ENCODE peak calls at places on chromosomes 2 and 18, in five cellular contexts. O, I, D, U and W are unnamed samples. For H3K4me1, the result is how much of the 10 kb centered on the place peaks cover.

GRCh38 chr18:8562914-8563313 is 46.3 kb upstream of the RAB12 start:
- DNase-seq in O (no peak), I (no peak), D (no peak), U (no peak), W (no peak)

GRCh38 chr2:85548608-85548900 is 9.6 kb downstream of the MAT2A start:
- DNase-seq in O (no peak), I (no peak), D (no peak), U (no peak), W (no peak)

GRCh38 chr18:48238636-48239035 is 170.5 kb downstream of the ZBTB7C start:
- DNase-seq in O (no peak), I (no peak), D (no peak), U (no peak), W (no peak)

GRCh38 chr2:54599914-54600313 is 123.5 kb upstream of the EML6 start:
- DNase-seq in O (peak), I (no peak), D (no peak), U (no peak), W (peak)

GRCh38 chr2:171319164-171319810 is 114.5 kb downstream of the METTL8 start:
- DNase-seq in O (peak), I (no peak), D (no peak), U (peak), W (no peak)

GRCh38 chr2:130728549-130729310 is at the start of gene GPR148:
- DNase-seq in O (no peak), I (no peak), D (no peak), U (no peak), W (no peak)

GRCh38 chr2:120013569-120014223 is 819 bp downstream of the EPB41L5 start:
- DNase-seq in O (peak), I (no peak), D (no peak), U (no peak), W (no peak)

GRCh38 chr2:58107803-58108710 is 61.5 kb downstream of the VRK2 start:
- DNase-seq in O (peak), I (no peak), D (no peak), U (peak), W (no peak)

GRCh38 chr2:9693138-9693520 is 62.3 kb upstream of the YWHAQ start:
- DNase-seq in O (peak), I (no peak), D (peak), U (peak), W (peak)

GRCh38 chr2:197033222-197033621 is 106.7 kb upstream of the PGAP1 start:
- DNase-seq in O (no peak), I (no peak), D (no peak), U (no peak), W (no peak)

GRCh38 chr18:78321402-78321801 is 658.2 kb upstream of the SALL3 start:
- DNase-seq in O (no peak), I (no peak), D (no peak), U (no peak), W (no peak)

GRCh38 chr2:68594674-68595492 is 48.5 kb upstream of the PROKR1 start:
- DNase-seq in O (peak), I (no peak), D (no peak), U (peak), W (peak)

GRCh38 chr2:146041291-146041868 is 1521.5 kb upstream of the ZEB2 start:
- DNase-seq in O (no peak), I (no peak), D (no peak), U (no peak), W (no peak)

GRCh38 chr2:36466135-36466534 is 110.6 kb downstream of the CRIM1 start:
- DNase-seq in O (no peak), I (no peak), D (no peak), U (no peak), W (no peak)

GRCh38 chr2:36461039-36461681 is 105.6 kb downstream of the CRIM1 start:
- DNase-seq in O (peak), I (no peak), D (no peak), U (peak), W (no peak)

GRCh38 chr2:36463365-36463764 is 107.8 kb downstream of the CRIM1 start:
- DNase-seq in O (no peak), I (no peak), D (no peak), U (no peak), W (no peak)

GRCh38 chr2:36462311-36462710 is 106.7 kb downstream of the CRIM1 start:
- DNase-seq in O (no peak), I (no peak), D (no peak), U (no peak), W (no peak)

GRCh38 chr2:36464006-36464721 is 108.6 kb downstream of the CRIM1 start:
- DNase-seq in O (no peak), I (no peak), D (no peak), U (peak), W (no peak)
- H3K4me1 ChIP-seq in O (half or more), I (under half), D (under half), U (under half), W (half or more)

GRCh38 chr2:152452256-152452973 is 117.4 kb downstream of the FMNL2 start:
- DNase-seq in O (no peak), I (no peak), D (no peak), U (no peak), W (no peak)
- H3K27ac ChIP-seq in O (no peak), I (no peak), D (no peak), U (no peak), W (no peak)

DNA sequence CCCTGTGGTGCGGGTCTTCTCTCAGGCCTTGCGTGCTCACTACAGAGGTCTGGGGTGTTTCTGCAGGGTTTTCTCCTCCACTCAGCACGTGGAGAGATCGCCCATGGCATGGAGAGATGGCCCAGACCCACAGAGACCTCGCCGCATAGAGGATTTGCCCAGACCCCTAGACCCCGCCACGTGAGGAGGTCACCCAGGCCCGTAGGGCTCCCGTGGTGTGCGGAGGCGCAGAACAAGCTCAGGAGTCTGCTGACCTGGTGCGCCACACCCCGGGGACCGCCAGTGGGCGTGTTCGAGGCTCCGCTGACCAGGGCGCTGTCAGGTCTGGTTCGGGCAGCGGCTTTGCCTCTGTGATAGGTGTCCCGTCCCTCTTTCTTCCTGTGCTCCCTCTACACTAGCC is 64.5 kb downstream of the ADI1 start:
- DNase-seq in O (no peak), I (no peak), D (peak), U (no peak), W (no peak)
- H3K4me1 ChIP-seq in O (under half), I (under half), D (under half), U (under half), W (under half)

GRCh38 chr18:6294119-6294784 is 120.5 kb downstream of the L3MBTL4 start:
- DNase-seq in O (no peak), I (no peak), D (no peak), U (no peak), W (no peak)
- H3K27ac ChIP-seq in O (no peak), I (no peak), D (no peak), U (no peak), W (no peak)

DNA sequence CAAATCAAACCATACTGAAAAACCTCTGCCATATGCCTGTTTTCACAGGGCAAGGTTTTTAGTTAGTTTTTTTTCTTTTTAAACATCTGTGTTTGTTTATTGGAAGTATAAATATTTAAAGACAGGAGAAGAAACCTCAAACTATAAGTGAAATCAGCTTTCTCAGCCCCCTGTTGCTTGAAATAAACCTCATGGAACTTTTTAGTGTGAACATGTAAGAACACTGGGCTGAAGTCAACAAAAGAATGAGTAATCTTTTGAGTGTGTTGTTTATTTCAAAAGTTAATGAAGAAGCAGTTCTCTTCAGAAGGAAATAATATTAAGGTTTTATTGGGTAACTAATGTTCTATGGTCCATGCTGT is 657.7 kb upstream of the SYT4 start:
- DNase-seq in O (no peak), I (no peak), D (no peak), U (peak), W (no peak)
- H3K4me1 ChIP-seq in O (under half), I (under half), D (under half), U (under half), W (under half)

DNA sequence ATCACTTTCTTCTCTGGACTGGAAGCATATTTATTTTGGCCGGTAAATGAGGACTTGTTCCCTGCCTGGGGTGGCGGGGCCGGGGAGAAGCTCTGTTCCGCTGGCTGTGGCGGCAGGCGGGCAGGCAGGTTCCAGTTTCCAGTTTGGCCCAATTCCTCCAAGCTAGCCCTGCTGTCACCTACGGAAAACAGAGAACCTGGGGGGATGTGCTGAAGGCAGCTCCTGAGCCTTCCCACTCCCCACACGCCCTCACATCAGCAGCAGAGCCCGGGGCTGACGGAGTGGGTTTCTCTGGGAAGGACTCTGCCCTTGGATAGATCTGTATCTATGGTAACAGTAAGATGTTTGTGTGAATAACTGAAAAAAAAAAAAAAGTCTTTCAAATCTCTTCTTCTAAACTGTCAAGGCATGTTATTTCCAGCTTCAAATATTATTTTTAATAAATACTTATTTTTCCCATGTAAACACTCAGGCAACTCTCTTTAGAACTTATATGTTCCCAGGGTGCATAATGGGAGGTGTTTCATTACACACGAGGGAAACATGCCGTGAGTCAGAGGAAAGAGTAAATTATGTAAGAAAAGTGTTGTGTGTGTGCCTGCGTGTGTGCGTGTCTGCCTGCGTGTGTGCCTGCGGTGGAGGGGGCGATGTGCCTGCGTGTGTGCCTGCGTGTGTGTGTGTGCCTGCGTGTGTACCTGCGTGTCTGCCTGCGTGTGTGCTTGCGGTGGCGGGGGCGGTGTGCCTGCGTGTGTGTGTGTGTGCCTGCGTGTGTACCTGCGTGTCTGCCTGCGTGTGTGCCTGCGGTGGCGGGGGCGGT is 116.1 kb upstream of the ZNF516 start:
- DNase-seq in O (peak), I (peak), D (no peak), U (peak), W (no peak)
- H3K27ac ChIP-seq in O (peak), I (no peak), D (no peak), U (no peak), W (no peak)

GRCh38 chr18:22828171-22828570 is 105.0 kb upstream of the RBBP8 start:
- DNase-seq in O (peak), I (no peak), D (no peak), U (peak), W (no peak)

GRCh38 chr18:22826726-22827125 is 106.4 kb upstream of the RBBP8 start:
- DNase-seq in O (peak), I (no peak), D (no peak), U (peak), W (no peak)

GRCh38 chr18:22827741-22828140 is 105.4 kb upstream of the RBBP8 start:
- DNase-seq in O (no peak), I (no peak), D (no peak), U (no peak), W (no peak)

GRCh38 chr18:22829781-22830180 is 103.3 kb upstream of the RBBP8 start:
- DNase-seq in O (peak), I (no peak), D (no peak), U (no peak), W (no peak)

DNA sequence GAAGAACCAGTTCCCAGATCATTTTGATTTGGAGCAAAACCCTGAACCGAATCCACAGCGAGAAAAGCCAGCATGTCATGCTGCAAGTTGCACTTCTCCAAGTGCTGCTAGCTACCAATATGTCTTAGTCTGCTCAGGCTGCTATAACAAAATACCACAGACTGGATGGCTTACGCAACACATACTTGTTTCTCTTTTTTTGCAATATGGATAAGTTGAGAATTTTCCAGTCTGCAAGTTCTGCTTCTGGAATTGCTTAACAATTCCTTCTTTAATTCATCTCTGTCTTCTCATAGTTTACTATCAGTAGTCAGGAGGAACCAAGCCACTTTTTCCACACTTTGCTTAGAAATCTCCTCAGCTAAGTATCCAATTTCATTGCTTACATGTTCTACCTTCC is 105.9 kb upstream of the RBBP8 start:
- DNase-seq in O (no peak), I (no peak), D (no peak), U (peak), W (no peak)
- H3K4me1 ChIP-seq in O (half or more), I (under half), D (under half), U (under half), W (under half)